ENCODE peak calls at places on chromosomes 3 and 15, in nine cellular contexts. V, Z, D, C, M, X, F, L and U are unnamed samples.

GRCh38 chr3:169243122-169243521 is 420.4 kb downstream of the MECOM start:
- DNase-seq in V (no peak), Z (no peak), D (no peak), C (no peak), M (no peak), X (no peak), F (no peak), L (no peak), U (no peak)

GRCh38 chr3:189914799-189915198 is 205.9 kb downstream of the P3H2 start:
- DNase-seq in V (no peak), Z (no peak), D (peak), C (peak), M (no peak), X (no peak), F (no peak), L (peak), U (no peak)

GRCh38 chr15:38589502-38589901 is 24.9 kb upstream of the RASGRP1 start:
- DNase-seq in V (no peak), Z (peak), D (no peak), C (peak), M (no peak), X (no peak), F (no peak), L (peak), U (no peak)

GRCh38 chr15:39125904-39126303 is 455.0 kb upstream of the THBS1 start:
- DNase-seq in V (peak), Z (peak), D (no peak), C (no peak), M (no peak), X (no peak), F (no peak), L (peak), U (no peak)

GRCh38 chr15:38424101-38424552 is 29.8 kb upstream of the FAM98B start:
- DNase-seq in V (no peak), Z (no peak), D (no peak), C (no peak), M (no peak), X (no peak), F (no peak), L (no peak), U (no peak)

GRCh38 chr3:115877647-115877934 is 254.3 kb downstream of the GAP43 start:
- DNase-seq in V (no peak), Z (no peak), D (no peak), C (no peak), M (no peak), X (no peak), F (no peak), L (no peak), U (no peak)

GRCh38 chr3:101509811-101510210 is 3.2 kb downstream of the SENP7 start:
- DNase-seq in V (no peak), Z (no peak), D (no peak), C (no peak), M (no peak), X (no peak), F (no peak), L (peak), U (no peak)

GRCh38 chr15:77737238-77738037 is 104.7 kb upstream of the LINGO1 start:
- DNase-seq in V (no peak), Z (no peak), D (no peak), C (no peak), M (no peak), X (no peak), F (no peak), L (no peak), U (no peak)

GRCh38 chr3:54222318-54222717 is 100.0 kb downstream of the CACNA2D3 start:
- DNase-seq in V (no peak), Z (no peak), D (no peak), C (no peak), M (no peak), X (no peak), F (no peak), L (no peak), U (no peak)

GRCh38 chr15:55897560-55898336 is 95.7 kb downstream of the NEDD4 start:
- DNase-seq in V (peak), Z (peak), D (peak), C (no peak), M (no peak), X (no peak), F (no peak), L (peak), U (no peak)

GRCh38 chr3:21414506-21414905 is 336.5 kb downstream of the ZNF385D start:
- DNase-seq in V (no peak), Z (no peak), D (no peak), C (no peak), M (no peak), X (no peak), F (no peak), L (no peak), U (no peak)

GRCh38 chr15:60419752-60420151 is 22.0 kb upstream of the ANXA2 start:
- DNase-seq in V (no peak), Z (no peak), D (no peak), C (no peak), M (no peak), X (no peak), F (no peak), L (peak), U (no peak)

GRCh38 chr3:37198996-37199395 is 24.6 kb upstream of the LRRFIP2 start:
- DNase-seq in V (no peak), Z (no peak), D (no peak), C (no peak), M (no peak), X (no peak), F (no peak), L (peak), U (no peak)

GRCh38 chr15:33699691-33700447 is 268.4 kb upstream of the CHRM5 start:
- DNase-seq in V (no peak), Z (no peak), D (no peak), C (no peak), M (no peak), X (no peak), F (no peak), L (peak), U (no peak)

GRCh38 chr3:25151497-25151896 is 276.6 kb upstream of the RARB start:
- DNase-seq in V (no peak), Z (no peak), D (no peak), C (no peak), M (no peak), X (no peak), F (no peak), L (no peak), U (no peak)

GRCh38 chr15:75672646-75673425 is 25.1 kb downstream of the SNX33 start:
- DNase-seq in V (no peak), Z (no peak), D (no peak), C (no peak), M (no peak), X (peak), F (no peak), L (peak), U (no peak)

GRCh38 chr3:97821413-97821809 is 400 bp upstream of the CRYBG3 start:
- DNase-seq in V (peak), Z (peak), D (no peak), C (no peak), M (no peak), X (peak), F (peak), L (peak), U (no peak)

GRCh38 chr15:37995461-37996347 is 61.3 kb downstream of the TMCO5A start:
- DNase-seq in V (no peak), Z (no peak), D (no peak), C (peak), M (no peak), X (no peak), F (no peak), L (peak), U (no peak)

GRCh38 chr3:175121225-175121624 is 262.1 kb downstream of the NAALADL2 start:
- DNase-seq in V (peak), Z (no peak), D (no peak), C (no peak), M (no peak), X (no peak), F (no peak), L (no peak), U (no peak)

GRCh38 chr3:43373588-43373935 is 87.2 kb downstream of the SNRK start:
- DNase-seq in V (no peak), Z (no peak), D (no peak), C (no peak), M (no peak), X (no peak), F (no peak), L (peak), U (no peak)

DNA sequence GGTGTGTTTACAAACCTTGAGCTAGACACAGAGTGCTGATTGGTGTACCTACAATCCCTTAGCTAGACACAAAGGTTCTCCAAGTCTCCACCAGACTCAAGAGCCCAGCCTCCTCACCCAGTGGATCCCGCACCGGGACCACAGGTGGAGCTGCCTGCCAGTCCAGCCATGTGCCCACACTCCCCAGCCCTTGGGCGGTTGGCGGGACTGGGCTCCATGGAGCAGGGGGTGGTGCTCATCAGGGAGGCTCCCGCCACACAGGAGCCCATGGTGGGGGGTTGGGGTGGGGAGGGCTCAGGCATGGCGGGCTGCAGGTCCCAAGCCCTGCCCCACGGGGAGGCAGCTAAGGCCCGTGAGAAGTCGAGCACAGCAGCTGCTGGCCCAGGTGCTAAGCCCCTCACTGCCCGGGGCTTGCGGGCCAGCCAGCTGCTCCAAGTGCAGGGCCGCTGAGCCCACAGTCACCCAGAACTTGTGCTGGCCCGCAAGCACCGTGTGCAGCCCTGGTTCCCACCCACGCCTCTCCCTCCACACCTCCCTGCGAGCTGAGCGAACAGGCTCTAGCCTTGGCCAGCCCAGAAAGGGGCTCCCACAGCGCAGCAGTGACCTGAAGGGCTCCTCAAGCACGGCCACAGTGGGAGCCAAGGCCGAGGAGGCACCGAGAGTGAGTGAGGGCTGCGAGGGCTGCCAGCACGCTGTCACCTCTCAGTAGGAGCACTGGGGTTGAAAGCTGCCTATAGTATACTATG is 43.7 kb downstream of the CASR start:
- DNase-seq in V (no peak), Z (no peak), D (no peak), C (no peak), M (no peak), X (no peak), F (no peak), L (no peak), U (no peak)
- TF ChIP-seq CTCF in V (no peak), Z (no peak), D (no peak), C (no peak), M (no peak), X (no peak), F (no peak), L (no peak), U (no peak)

GRCh38 chr3:126664591-126665214 is 9.8 kb upstream of the TXNRD3 start:
- DNase-seq in V (no peak), Z (peak), D (no peak), C (no peak), M (no peak), X (no peak), F (no peak), L (no peak), U (no peak)
- TF ChIP-seq CTCF in V (no peak), Z (no peak), D (no peak), C (peak), M (no peak), X (no peak), F (peak), L (peak), U (no peak)

DNA sequence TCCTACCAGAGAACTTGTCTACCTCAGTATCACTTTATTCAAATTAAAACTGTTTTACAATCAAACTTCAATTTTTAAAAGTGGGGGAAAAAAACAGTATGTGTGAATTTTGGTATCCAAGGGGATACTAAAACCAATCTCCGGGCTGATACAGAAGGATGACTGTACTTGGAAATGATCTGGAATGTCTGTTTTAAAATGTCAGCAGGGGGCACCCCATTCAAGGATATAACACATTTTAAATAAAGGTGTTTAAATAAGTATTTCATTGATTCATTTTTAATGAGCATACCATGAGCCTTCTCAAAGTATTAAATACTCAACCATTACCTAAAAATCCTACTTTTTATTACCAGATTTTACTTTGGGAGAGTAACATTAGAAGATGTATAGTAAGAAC is 67.9 kb downstream of the ULK4 start:
- DNase-seq in V (no peak), Z (no peak), D (peak), C (peak), M (no peak), X (no peak), F (no peak), L (peak), U (no peak)
- TF ChIP-seq CTCF in V (no peak), Z (peak), D (peak), C (peak), M (peak), X (peak), F (peak), L (peak), U (peak)

DNA sequence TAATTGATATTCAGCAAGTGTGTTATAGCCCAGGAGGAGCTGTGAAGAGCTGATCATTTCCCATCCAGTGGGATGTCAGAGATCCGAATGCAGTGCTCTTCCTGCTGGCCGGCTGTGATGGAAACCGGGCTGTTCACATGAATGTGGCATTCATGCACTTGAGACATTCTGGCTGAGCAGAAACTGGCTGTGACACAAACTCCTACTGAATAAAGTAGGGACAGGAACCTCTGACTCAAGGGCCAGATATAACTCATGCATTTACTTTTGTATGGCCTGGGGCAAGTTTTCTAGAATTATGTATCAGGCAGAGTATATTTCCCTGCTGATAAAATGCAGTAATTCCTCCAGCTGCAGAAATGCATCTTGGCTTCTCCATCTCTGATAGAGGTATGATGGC is 83.4 kb upstream of the FAM3D start:
- DNase-seq in V (no peak), Z (no peak), D (no peak), C (no peak), M (no peak), X (no peak), F (no peak), L (no peak), U (no peak)
- TF ChIP-seq CTCF in V (no peak), Z (no peak), D (no peak), C (no peak), M (no peak), X (no peak), F (no peak), L (no peak), U (no peak)

DNA sequence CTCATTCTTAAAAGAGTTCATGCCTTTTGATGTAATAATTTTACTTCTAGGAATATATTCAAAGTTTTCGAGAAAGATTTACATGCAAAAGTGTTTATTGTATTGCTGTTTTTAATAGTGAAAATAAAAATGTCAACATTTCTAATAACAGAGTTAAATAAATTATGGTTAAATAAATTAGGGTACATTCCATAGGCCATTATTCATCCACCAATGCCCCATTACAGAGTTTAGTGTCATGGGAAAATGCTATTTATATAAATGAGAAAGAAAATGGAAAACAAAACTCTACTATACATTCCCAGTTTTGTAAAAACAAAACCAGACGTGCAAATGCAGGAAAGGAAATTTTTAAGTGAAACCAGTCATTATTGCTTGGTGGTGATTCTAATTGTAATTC is 538.2 kb upstream of the TBL1XR1 start:
- DNase-seq in V (no peak), Z (no peak), D (no peak), C (no peak), M (no peak), X (no peak), F (no peak), L (no peak), U (no peak)
- TF ChIP-seq CTCF in V (no peak), Z (no peak), D (no peak), C (no peak), M (no peak), X (no peak), F (no peak), L (no peak), U (no peak)

GRCh38 chr3:67901681-67902080 is 247.3 kb upstream of the SUCLG2 start:
- DNase-seq in V (no peak), Z (no peak), D (no peak), C (no peak), M (no peak), X (no peak), F (no peak), L (no peak), U (no peak)
- TF ChIP-seq CTCF in V (peak), Z (no peak), D (peak), C (no peak), M (peak), X (no peak), F (no peak), L (no peak), U (no peak)

GRCh38 chr3:124115965-124116364 is 124.0 kb upstream of the ROPN1 start:
- DNase-seq in V (no peak), Z (no peak), D (no peak), C (no peak), M (no peak), X (no peak), F (no peak), L (peak), U (no peak)
- TF ChIP-seq CTCF in V (no peak), Z (no peak), D (no peak), C (no peak), M (no peak), X (no peak), F (no peak), L (no peak), U (no peak)